ENCODE peak calls at places on chromosome 14, in eight cellular contexts. One of them, this sample, is unnamed.

GRCh38 chr14:72706485-72706884 is 187.4 kb downstream of the DPF3 start:
- DNase-seq in coronary artery: no peak
- DNase-seq in WTC11: no peak
- DNase-seq in neural progenitor cell: no peak
- DNase-seq in ovary: no peak
- DNase-seq in cardiac fibroblast: no peak
- DNase-seq in GM12865: no peak
- DNase-seq in A549: no peak
- DNase-seq in this sample: no peak

GRCh38 chr14:36718216-36718615 is 56.6 kb downstream of the PAX9 start:
- DNase-seq in A549: no peak
- DNase-seq in WTC11: no peak
- DNase-seq in ovary: no peak
- DNase-seq in neural progenitor cell: no peak
- DNase-seq in GM12865: no peak
- DNase-seq in coronary artery: no peak
- DNase-seq in cardiac fibroblast: peak; percentile 7
- DNase-seq in this sample: no peak

GRCh38 chr14:95428557-95428956 is 87.9 kb downstream of the SYNE3 start:
- DNase-seq in coronary artery: no peak
- DNase-seq in WTC11: no peak
- DNase-seq in GM12865: no peak
- DNase-seq in A549: no peak
- DNase-seq in ovary: no peak
- DNase-seq in cardiac fibroblast: no peak
- DNase-seq in neural progenitor cell: no peak
- DNase-seq in this sample: no peak

GRCh38 chr14:98099527-98099926 is 1172.5 kb downstream of the BCL11B start:
- DNase-seq in WTC11: no peak
- DNase-seq in ovary: no peak
- DNase-seq in cardiac fibroblast: no peak
- DNase-seq in GM12865: no peak
- DNase-seq in A549: no peak
- DNase-seq in neural progenitor cell: no peak
- DNase-seq in coronary artery: no peak
- DNase-seq in this sample: no peak

GRCh38 chr14:77154421-77154820 is 12.8 kb upstream of the ZDHHC22 start:
- DNase-seq in ovary: no peak
- DNase-seq in GM12865: no peak
- DNase-seq in neural progenitor cell: no peak
- DNase-seq in cardiac fibroblast: no peak
- DNase-seq in WTC11: no peak
- DNase-seq in A549: no peak
- DNase-seq in coronary artery: peak; percentile 16
- DNase-seq in this sample: no peak

GRCh38 chr14:104598039-104598438 is 6.5 kb downstream of the TMEM179 start:
- DNase-seq in ovary: no peak
- DNase-seq in coronary artery: no peak
- DNase-seq in WTC11: no peak
- DNase-seq in cardiac fibroblast: no peak
- DNase-seq in A549: no peak
- DNase-seq in GM12865: no peak
- DNase-seq in neural progenitor cell: no peak
- DNase-seq in this sample: no peak

GRCh38 chr14:29926228-29926627 is 1.4 kb downstream of the PRKD1 start:
- DNase-seq in ovary: no peak
- DNase-seq in coronary artery: no peak
- DNase-seq in GM12865: no peak
- DNase-seq in cardiac fibroblast: no peak
- DNase-seq in WTC11: no peak
- DNase-seq in A549: no peak
- DNase-seq in neural progenitor cell: peak; percentile 28
- DNase-seq in this sample: peak; percentile 6

GRCh38 chr14:20970647-20970982 is 15.3 kb downstream of the RNASE2 start:
- DNase-seq in GM12865: no peak
- DNase-seq in ovary: no peak
- DNase-seq in neural progenitor cell: no peak
- DNase-seq in A549: no peak
- DNase-seq in coronary artery: no peak
- DNase-seq in cardiac fibroblast: no peak
- DNase-seq in WTC11: no peak
- DNase-seq in this sample: no peak

GRCh38 chr14:23366163-23366921 is 1.4 kb upstream of the EFS start:
- DNase-seq in A549: no peak
- DNase-seq in WTC11: peak; percentile 93
- DNase-seq in neural progenitor cell: peak; percentile 97
- DNase-seq in GM12865: no peak
- DNase-seq in cardiac fibroblast: peak; percentile 26
- DNase-seq in ovary: peak; percentile 86
- DNase-seq in coronary artery: peak; percentile 87
- DNase-seq in this sample: peak; percentile 94

GRCh38 chr14:29671034-29671433 is 256.6 kb downstream of the PRKD1 start:
- DNase-seq in WTC11: no peak
- DNase-seq in GM12865: no peak
- DNase-seq in coronary artery: no peak
- DNase-seq in ovary: no peak
- DNase-seq in cardiac fibroblast: peak; percentile 75
- DNase-seq in A549: no peak
- DNase-seq in neural progenitor cell: no peak
- DNase-seq in this sample: no peak

GRCh38 chr14:94123296-94123695 is 6.1 kb downstream of the IFI27L2 start:
- DNase-seq in coronary artery: peak; percentile 46
- DNase-seq in neural progenitor cell: no peak
- DNase-seq in WTC11: no peak
- DNase-seq in A549: no peak
- DNase-seq in ovary: no peak
- DNase-seq in GM12865: no peak
- DNase-seq in cardiac fibroblast: no peak
- DNase-seq in this sample: no peak

GRCh38 chr14:94123868-94124267 is 5.5 kb downstream of the IFI27L2 start:
- DNase-seq in ovary: no peak
- DNase-seq in GM12865: no peak
- DNase-seq in WTC11: no peak
- DNase-seq in cardiac fibroblast: no peak
- DNase-seq in neural progenitor cell: no peak
- DNase-seq in A549: no peak
- DNase-seq in coronary artery: peak; percentile 31
- DNase-seq in this sample: no peak

GRCh38 chr14:94125659-94126418 is 3.6 kb downstream of the IFI27L2 start:
- DNase-seq in A549: no peak
- DNase-seq in GM12865: no peak
- DNase-seq in ovary: no peak
- DNase-seq in cardiac fibroblast: no peak
- DNase-seq in neural progenitor cell: no peak
- DNase-seq in coronary artery: peak; percentile 54
- DNase-seq in WTC11: no peak
- DNase-seq in this sample: no peak

GRCh38 chr14:94126419-94126677 is 3.1 kb downstream of the IFI27L2 start:
- DNase-seq in A549: no peak
- DNase-seq in GM12865: no peak
- DNase-seq in cardiac fibroblast: no peak
- DNase-seq in coronary artery: no peak
- DNase-seq in neural progenitor cell: no peak
- DNase-seq in ovary: no peak
- DNase-seq in WTC11: no peak
- DNase-seq in this sample: no peak

GRCh38 chr14:94124582-94125377 is 4.6 kb downstream of the IFI27L2 start:
- DNase-seq in neural progenitor cell: no peak
- DNase-seq in ovary: no peak
- DNase-seq in GM12865: no peak
- DNase-seq in WTC11: no peak
- DNase-seq in coronary artery: peak; percentile 43
- DNase-seq in A549: no peak
- DNase-seq in cardiac fibroblast: no peak
- DNase-seq in this sample: no peak
- TF ChIP-seq CTCF in neural progenitor cell: no peak
- TF ChIP-seq CTCF in ovary: no peak
- TF ChIP-seq CTCF in GM12865: no peak
- TF ChIP-seq CTCF in WTC11: no peak
- TF ChIP-seq CTCF in coronary artery: no peak
- TF ChIP-seq CTCF in A549: no peak
- TF ChIP-seq CTCF in cardiac fibroblast: no peak
- TF ChIP-seq CTCF in this sample: no peak

GRCh38 chr14:100673807-100674154 is 52.9 kb upstream of the DLK1 start:
- DNase-seq in A549: no peak
- DNase-seq in coronary artery: no peak
- DNase-seq in ovary: no peak
- DNase-seq in GM12865: no peak
- DNase-seq in neural progenitor cell: no peak
- DNase-seq in cardiac fibroblast: no peak
- DNase-seq in WTC11: no peak
- DNase-seq in this sample: no peak

GRCh38 chr14:100675664-100676063 is 51.0 kb upstream of the DLK1 start:
- DNase-seq in GM12865: no peak
- DNase-seq in neural progenitor cell: no peak
- DNase-seq in coronary artery: no peak
- DNase-seq in ovary: no peak
- DNase-seq in A549: no peak
- DNase-seq in cardiac fibroblast: no peak
- DNase-seq in WTC11: no peak
- DNase-seq in this sample: no peak

GRCh38 chr14:100674428-100674827 is 52.3 kb upstream of the DLK1 start:
- DNase-seq in WTC11: no peak
- DNase-seq in ovary: no peak
- DNase-seq in coronary artery: no peak
- DNase-seq in cardiac fibroblast: no peak
- DNase-seq in neural progenitor cell: peak; percentile 55
- DNase-seq in A549: no peak
- DNase-seq in GM12865: no peak
- DNase-seq in this sample: no peak

GRCh38 chr14:100676089-100676685 is 50.5 kb upstream of the DLK1 start:
- DNase-seq in cardiac fibroblast: no peak
- DNase-seq in A549: no peak
- DNase-seq in neural progenitor cell: no peak
- DNase-seq in WTC11: no peak
- DNase-seq in coronary artery: no peak
- DNase-seq in GM12865: no peak
- DNase-seq in ovary: no peak
- DNase-seq in this sample: no peak

GRCh38 chr14:100674897-100675618 is 51.6 kb upstream of the DLK1 start:
- DNase-seq in A549: no peak
- DNase-seq in neural progenitor cell: no peak
- DNase-seq in cardiac fibroblast: no peak
- DNase-seq in ovary: no peak
- DNase-seq in WTC11: no peak
- DNase-seq in coronary artery: no peak
- DNase-seq in GM12865: no peak
- DNase-seq in this sample: no peak
- TF ChIP-seq CTCF in A549: no peak
- TF ChIP-seq CTCF in neural progenitor cell: no peak
- TF ChIP-seq CTCF in cardiac fibroblast: no peak
- TF ChIP-seq CTCF in ovary: no peak
- TF ChIP-seq CTCF in WTC11: no peak
- TF ChIP-seq CTCF in coronary artery: no peak
- TF ChIP-seq CTCF in GM12865: no peak
- TF ChIP-seq CTCF in this sample: no peak

DNA sequence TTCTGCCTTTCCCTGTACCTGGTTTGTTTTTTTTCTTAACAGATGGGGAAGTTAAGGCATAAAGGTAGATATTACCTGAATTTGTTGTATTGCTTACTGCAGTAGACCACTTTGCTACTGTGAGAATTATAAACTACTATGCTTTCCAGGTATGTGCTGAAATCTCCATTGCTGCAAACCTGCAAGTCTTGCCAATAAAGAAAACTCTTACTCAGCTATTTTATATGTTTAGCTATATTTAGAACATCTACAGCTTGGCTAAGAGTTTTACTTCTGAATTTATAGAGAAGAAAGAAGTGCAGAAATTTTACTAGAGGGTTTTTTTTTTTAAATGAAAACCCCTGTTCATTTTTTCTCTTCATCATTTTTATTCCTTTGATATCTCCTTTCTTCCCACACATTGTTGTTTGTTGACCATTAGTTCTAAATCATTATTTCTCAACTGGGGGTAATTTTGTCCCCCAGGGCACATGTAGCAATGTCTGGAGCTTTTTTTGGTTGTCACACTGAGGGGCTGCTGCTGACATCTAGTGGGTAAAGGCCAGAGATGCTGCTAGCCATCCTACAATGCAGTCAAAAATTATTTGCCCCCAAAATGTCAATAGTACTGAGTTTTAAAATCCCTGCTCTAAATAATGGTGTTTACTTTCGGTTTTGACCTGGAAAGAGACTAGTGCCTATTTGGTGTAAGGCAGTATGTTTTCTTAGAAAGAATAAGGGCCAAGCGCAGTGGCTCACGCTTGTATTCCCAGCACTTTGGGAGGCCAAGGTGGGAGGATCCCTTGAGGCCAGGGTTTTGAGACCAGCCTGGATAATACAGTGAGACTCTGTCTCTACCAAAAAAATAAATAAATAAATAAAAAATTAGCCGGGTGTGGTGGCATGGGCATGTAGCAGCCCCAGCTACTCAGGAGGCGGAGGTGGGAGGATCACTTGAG is 48.6 kb downstream of the PCNX1 start:
- DNase-seq in A549: peak; percentile 23
- DNase-seq in neural progenitor cell: peak; percentile 38
- DNase-seq in WTC11: no peak
- DNase-seq in GM12865: peak; percentile 63
- DNase-seq in ovary: no peak
- DNase-seq in cardiac fibroblast: peak; percentile 61
- DNase-seq in coronary artery: no peak
- DNase-seq in this sample: no peak
- TF ChIP-seq CTCF in A549: peak; percentile 66
- TF ChIP-seq CTCF in neural progenitor cell: peak; percentile 57
- TF ChIP-seq CTCF in WTC11: no peak
- TF ChIP-seq CTCF in GM12865: peak; percentile 63
- TF ChIP-seq CTCF in ovary: no peak
- TF ChIP-seq CTCF in cardiac fibroblast: peak; percentile 74
- TF ChIP-seq CTCF in coronary artery: no peak
- TF ChIP-seq CTCF in this sample: peak; percentile 36

GRCh38 chr14:71320107-71320733 is 413.0 kb downstream of the PCNX1 start:
- DNase-seq in WTC11: peak; percentile 98
- DNase-seq in GM12865: peak; percentile 100
- DNase-seq in neural progenitor cell: peak; percentile 99
- DNase-seq in cardiac fibroblast: peak; percentile 99
- DNase-seq in ovary: peak; percentile 99
- DNase-seq in coronary artery: peak; percentile 99
- DNase-seq in A549: peak; percentile 98
- DNase-seq in this sample: peak; percentile 97

GRCh38 chr14:71319646-71320045 is 412.4 kb downstream of the PCNX1 start:
- DNase-seq in coronary artery: no peak
- DNase-seq in WTC11: no peak
- DNase-seq in GM12865: peak; percentile 55
- DNase-seq in cardiac fibroblast: peak; percentile 57
- DNase-seq in neural progenitor cell: peak; percentile 35
- DNase-seq in ovary: peak; percentile 20
- DNase-seq in A549: peak; percentile 33
- DNase-seq in this sample: peak; percentile 4

GRCh38 chr14:71322660-71323250 is 415.5 kb downstream of the PCNX1 start:
- DNase-seq in GM12865: peak; percentile 83
- DNase-seq in cardiac fibroblast: peak; percentile 81
- DNase-seq in neural progenitor cell: peak; percentile 15
- DNase-seq in coronary artery: no peak
- DNase-seq in A549: peak; percentile 42
- DNase-seq in WTC11: no peak
- DNase-seq in ovary: no peak
- DNase-seq in this sample: no peak

GRCh38 chr14:71321556-71322315 is 414.5 kb downstream of the PCNX1 start:
- DNase-seq in coronary artery: no peak
- DNase-seq in GM12865: peak; percentile 39
- DNase-seq in neural progenitor cell: peak; percentile 69
- DNase-seq in A549: peak; percentile 12
- DNase-seq in WTC11: no peak
- DNase-seq in ovary: no peak
- DNase-seq in cardiac fibroblast: peak; percentile 87
- DNase-seq in this sample: peak; percentile 3

GRCh38 chr14:71320734-71321555 is 413.7 kb downstream of the PCNX1 start:
- DNase-seq in WTC11: peak; percentile 51
- DNase-seq in A549: peak; percentile 57
- DNase-seq in cardiac fibroblast: peak; percentile 58
- DNase-seq in GM12865: peak; percentile 80
- DNase-seq in ovary: peak; percentile 72
- DNase-seq in coronary artery: peak; percentile 86
- DNase-seq in neural progenitor cell: peak; percentile 87
- DNase-seq in this sample: peak; percentile 70
- TF ChIP-seq CTCF in WTC11: no peak
- TF ChIP-seq CTCF in A549: no peak
- TF ChIP-seq CTCF in cardiac fibroblast: no peak
- TF ChIP-seq CTCF in GM12865: no peak
- TF ChIP-seq CTCF in ovary: no peak
- TF ChIP-seq CTCF in coronary artery: no peak
- TF ChIP-seq CTCF in neural progenitor cell: no peak
- TF ChIP-seq CTCF in this sample: no peak